ENCODE peak calls at places on chromosomes 16 and 17, in five cellular contexts. T is hepatocyte, N is astrocyte of the cerebellum, D is ascending aorta, K is lower leg skin. Y is an unnamed sample.

GRCh38 chr17:28076138-28076537 is 33.7 kb downstream of the NLK start:
- DNase-seq in T (no peak), N (no peak), K (no peak), D (no peak), Y (no peak)

GRCh38 chr16:67565470-67566100 is 3.3 kb downstream of the CTCF start:
- DNase-seq in T (no peak), K (no peak), D (no peak), N (no peak), Y (no peak)

GRCh38 chr17:80285237-80285920 is 24.7 kb downstream of the RNF213 start:
- DNase-seq in K (no peak), T (no peak), N (no peak), D (no peak), Y (no peak)

GRCh38 chr16:14347706-14348105 is 276.6 kb downstream of the MRTFB start:
- DNase-seq in T (no peak), K (no peak), D (no peak), N (no peak), Y (no peak)

GRCh38 chr17:50841949-50842354 is 6.6 kb downstream of the WFIKKN2 start:
- DNase-seq in N (peak), K (peak), T (peak), D (peak), Y (no peak)

GRCh38 chr17:27807567-27808470 is 7.5 kb upstream of the NOS2 start:
- DNase-seq in D (no peak), N (no peak), K (no peak), T (peak), Y (no peak)

GRCh38 chr17:12927541-12928425 is 90.0 kb downstream of the ELAC2 start:
- DNase-seq in K (no peak), N (no peak), T (peak), D (no peak), Y (peak)

GRCh38 chr16:69563605-69564580 is 1.9 kb upstream of the NFAT5 start:
- DNase-seq in T (peak), K (no peak), D (no peak), N (no peak), Y (no peak)

GRCh38 chr17:58325976-58326468 is 2.6 kb downstream of the TSPOAP1 start:
- DNase-seq in K (no peak), N (no peak), D (no peak), T (no peak), Y (no peak)

GRCh38 chr16:65667013-65667578 is 545.2 kb upstream of the CDH11 start:
- DNase-seq in K (no peak), D (no peak), N (peak), T (peak), Y (no peak)

GRCh38 chr16:22372882-22373661 is 1.3 kb downstream of the CDR2 start:
- DNase-seq in K (no peak), T (no peak), D (no peak), N (no peak), Y (no peak)

GRCh38 chr17:56909742-56910508 is 3.9 kb downstream of the TRIM25 start:
- DNase-seq in D (no peak), K (peak), T (no peak), N (no peak), Y (no peak)

GRCh38 chr17:55567240-55568216 is 56.3 kb upstream of the SMIM36 start:
- DNase-seq in T (no peak), D (no peak), K (no peak), N (peak), Y (no peak)

GRCh38 chr17:68599091-68599872 is 1.9 kb downstream of the FAM20A start:
- DNase-seq in N (no peak), D (no peak), K (no peak), T (peak), Y (peak)

GRCh38 chr16:19114359-19115147 is 789 bp downstream of the ITPRIPL2 start:
- DNase-seq in K (peak), D (peak), T (peak), N (no peak), Y (no peak)

GRCh38 chr16:79752421-79752820 is 151.9 kb upstream of the MAF start:
- DNase-seq in D (no peak), T (peak), N (no peak), K (no peak), Y (no peak)

GRCh38 chr16:27174007-27174406 is 29.3 kb upstream of the KDM8 start:
- DNase-seq in D (no peak), K (no peak), N (no peak), T (no peak), Y (no peak)

GRCh38 chr16:81946206-81946605 is 65.1 kb downstream of the SDR42E1 start:
- DNase-seq in N (no peak), T (no peak), K (no peak), D (no peak), Y (peak)

GRCh38 chr16:14460726-14461125 is 169.3 kb downstream of the PARN start:
- DNase-seq in N (no peak), T (no peak), K (no peak), D (no peak), Y (no peak)

GRCh38 chr16:87101903-87102302 is 215.3 kb downstream of the C16orf95 start:
- DNase-seq in K (no peak), T (no peak), D (no peak), N (no peak), Y (peak)

GRCh38 chr16:50609049-50609832 is 61.0 kb downstream of the NKD1 start:
- DNase-seq in D (no peak), K (no peak), N (no peak), T (peak), Y (no peak)

GRCh38 chr17:63956296-63956920 is 16.3 kb downstream of the SCN4A start:
- DNase-seq in D (no peak), N (no peak), K (no peak), T (no peak), Y (no peak)

GRCh38 chr16:76535-77272 is 1.3 kb upstream of the MPG start:
- DNase-seq in D (peak), T (peak), N (no peak), K (peak), Y (no peak)

GRCh38 chr17:18916816-18917496 is 35.0 kb upstream of the SLC5A10 start:
- DNase-seq in N (no peak), K (no peak), D (no peak), T (no peak), Y (peak)

GRCh38 chr16:81716478-81717210 is 62.4 kb upstream of the PLCG2 start:
- DNase-seq in T (no peak), D (no peak), K (no peak), N (no peak), Y (no peak)

GRCh38 chr17:5234645-5235576 is at the start of gene SCIMP:
- DNase-seq in D (peak), K (peak), N (no peak), T (no peak), Y (no peak)

GRCh38 chr17:82754297-82755208 is 2.7 kb downstream of the TBCD start:
- DNase-seq in N (no peak), T (no peak), D (no peak), K (peak), Y (no peak)

GRCh38 chr16:19203374-19203966 is 35.4 kb downstream of the SYT17 start:
- DNase-seq in T (no peak), N (no peak), D (no peak), K (no peak), Y (no peak)

GRCh38 chr16:68083861-68084503 is 1.2 kb upstream of the NFATC3 start:
- DNase-seq in T (peak), N (no peak), D (no peak), K (no peak), Y (no peak)

GRCh38 chr17:30176845-30177244 is 58.7 kb downstream of the SLC6A4 start:
- DNase-seq in D (no peak), T (no peak), K (no peak), N (no peak), Y (no peak)

GRCh38 chr16:36336-36984 is 16.9 kb downstream of the POLR3K start:
- DNase-seq in N (no peak), D (no peak), K (no peak), T (no peak), Y (no peak)

GRCh38 chr16:4624015-4624826 is at the start of gene MGRN1:
- DNase-seq in K (peak), D (peak), T (peak), N (peak), Y (peak)

GRCh38 chr16:47018223-47018891 is 44.9 kb upstream of the DNAJA2 start:
- DNase-seq in N (no peak), T (peak), D (no peak), K (no peak), Y (no peak)

GRCh38 chr17:38598536-38598935 is 7.2 kb downstream of the SRCIN1 start:
- DNase-seq in K (no peak), N (peak), D (no peak), T (peak), Y (no peak)

DNA sequence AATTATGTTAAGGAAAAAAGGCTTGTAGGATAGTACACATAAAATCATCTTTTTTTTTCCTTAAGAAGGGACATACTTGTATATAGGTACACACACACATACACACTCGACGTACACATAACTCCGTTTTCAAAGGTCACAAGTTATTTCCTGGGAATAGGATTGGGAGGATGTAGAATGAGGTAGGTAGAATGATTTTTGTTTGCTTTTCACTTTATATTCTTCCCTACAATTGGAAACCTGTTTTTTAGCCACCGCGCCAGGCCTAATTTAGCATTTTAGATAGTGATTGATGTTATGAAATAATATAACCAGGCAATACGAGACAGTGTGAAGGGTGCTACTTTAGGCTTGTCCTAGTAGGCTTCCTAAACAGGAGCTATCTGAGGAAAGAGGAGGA is 1.8 kb upstream of the HAPSTR1 start:
- DNase-seq in T (no peak), N (no peak), K (no peak), D (no peak), Y (no peak)
- H3K4me3 ChIP-seq in T (no peak), N (no peak), K (no peak), D (no peak), Y (no peak)

GRCh38 chr17:39867084-39867890 is 715 bp upstream of the ZPBP2 start:
- DNase-seq in N (no peak), T (no peak), D (no peak), K (no peak), Y (no peak)

GRCh38 chr17:39868554-39868942 is 546 bp downstream of the ZPBP2 start:
- DNase-seq in N (no peak), K (no peak), T (no peak), D (no peak), Y (no peak)

GRCh38 chr17:39867891-39868553 is at the start of gene ZPBP2:
- DNase-seq in D (no peak), N (no peak), K (no peak), T (no peak), Y (no peak)

GRCh38 chr17:39870776-39871175 is 2.8 kb downstream of the ZPBP2 start:
- DNase-seq in N (no peak), K (no peak), D (no peak), T (no peak), Y (no peak)

GRCh38 chr17:39872700-39873099 is 4.7 kb downstream of the ZPBP2 start:
- DNase-seq in N (no peak), T (no peak), K (no peak), D (no peak), Y (peak)
- TF ChIP-seq CTCF in N (no peak), T (no peak), K (no peak), D (no peak), Y (peak)

GRCh38 chr17:77749316-77749715 is 209.2 kb upstream of the TNRC6C start:
- DNase-seq in K (no peak), D (peak), N (no peak), T (no peak), Y (no peak)

GRCh38 chr17:77750427-77751043 is 208.0 kb upstream of the TNRC6C start:
- DNase-seq in D (peak), T (no peak), K (no peak), N (no peak), Y (no peak)

GRCh38 chr17:77746391-77746790 is 212.1 kb upstream of the TNRC6C start:
- DNase-seq in T (no peak), K (no peak), N (no peak), D (peak), Y (no peak)

GRCh38 chr17:77746901-77747620 is 211.4 kb upstream of the TNRC6C start:
- DNase-seq in T (peak), D (peak), K (no peak), N (no peak), Y (no peak)

GRCh38 chr17:77748436-77748835 is 210.1 kb upstream of the TNRC6C start:
- DNase-seq in K (no peak), D (peak), N (no peak), T (no peak), Y (no peak)
- H3K4me3 ChIP-seq in K (no peak), D (no peak), N (no peak), T (no peak), Y (no peak)

GRCh38 chr17:21058098-21058893 is 15.5 kb upstream of the USP22 start:
- DNase-seq in K (no peak), T (peak), N (no peak), D (no peak), Y (no peak)
- TF ChIP-seq CTCF in K (no peak), T (peak), N (peak), D (no peak), Y (peak)

DNA sequence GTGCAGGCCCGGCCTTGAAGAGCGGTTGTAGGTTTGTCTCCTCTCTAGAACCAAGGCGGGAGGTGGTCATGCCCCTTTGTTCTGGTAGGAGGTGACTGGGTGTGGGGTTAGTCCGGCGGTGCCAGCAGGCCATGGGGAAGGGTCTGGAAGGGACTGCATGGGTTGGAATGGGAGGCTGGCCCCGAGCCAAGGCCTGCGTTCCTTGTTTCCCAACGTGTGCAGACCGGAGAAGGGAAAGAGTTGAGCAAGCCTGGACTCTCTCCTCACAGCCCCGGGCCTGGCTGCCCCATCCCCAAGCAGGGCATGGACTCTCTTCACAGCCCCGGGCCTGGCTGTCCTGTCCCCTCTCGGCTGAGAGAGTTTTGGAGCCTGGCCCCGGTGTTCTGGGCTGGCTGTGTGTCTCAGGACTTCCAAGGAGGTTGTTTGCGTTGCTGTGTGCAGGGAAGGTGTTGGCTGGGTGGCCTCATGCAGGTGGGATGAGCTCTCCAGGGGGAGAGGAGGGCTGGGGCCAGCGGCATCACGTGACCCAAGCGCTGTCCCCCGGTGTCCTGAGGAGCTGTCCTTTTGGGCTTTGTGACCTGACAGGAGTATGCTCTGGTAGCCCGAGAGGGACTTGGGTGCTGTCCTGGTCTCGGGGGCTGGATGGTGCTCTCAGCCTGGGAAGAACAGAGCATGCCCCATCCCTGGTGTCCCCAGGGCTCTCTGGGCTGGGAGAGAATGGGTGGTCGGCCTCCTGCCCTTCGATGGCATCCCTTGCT is 2.6 kb downstream of the CACNA1H start:
- DNase-seq in K (no peak), T (no peak), N (no peak), D (no peak), Y (no peak)
- H3K4me3 ChIP-seq in K (no peak), T (no peak), N (no peak), D (no peak), Y (no peak)

GRCh38 chr16:72961115-72961832 is 86.7 kb downstream of the ZFHX3 start:
- DNase-seq in K (no peak), T (no peak), D (no peak), N (no peak), Y (no peak)
- TF ChIP-seq CTCF in K (no peak), T (peak), D (peak), N (peak), Y (peak)

DNA sequence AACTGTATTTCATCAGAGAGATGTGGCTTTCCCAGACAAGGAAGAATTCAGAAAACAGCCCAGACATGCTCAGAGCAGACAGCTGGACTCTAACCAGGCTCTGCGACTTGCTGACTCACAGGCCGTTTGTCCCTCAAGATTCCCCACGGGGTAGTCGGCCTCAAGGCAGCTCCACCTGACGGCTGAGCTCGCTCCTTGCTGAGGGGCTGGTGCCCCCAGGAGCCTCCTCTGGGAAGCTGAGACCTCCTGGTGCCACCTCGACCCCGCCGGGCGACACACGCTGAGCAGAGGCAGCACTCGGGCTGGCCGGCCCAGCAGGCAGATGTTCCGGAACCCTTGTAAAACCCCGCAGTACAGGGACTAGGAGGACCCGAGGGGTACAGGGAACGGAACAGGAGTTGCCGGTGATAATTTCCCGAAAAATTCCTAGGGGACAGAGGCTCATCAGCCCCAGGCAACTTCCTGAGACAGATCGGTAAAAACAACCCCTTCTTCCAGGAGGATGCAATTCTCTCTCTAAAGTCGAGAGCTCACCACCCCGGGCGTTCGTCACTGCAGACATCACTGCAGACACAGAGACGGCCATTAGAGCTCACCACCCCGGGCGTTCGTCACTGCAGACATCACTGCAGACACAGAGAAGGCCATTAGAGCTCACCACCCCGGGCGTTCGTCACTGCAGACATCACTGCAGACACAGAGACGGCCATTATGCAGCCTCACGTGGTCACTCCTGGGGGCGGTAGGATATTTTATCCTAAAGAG is 19.9 kb downstream of the RPH3AL start:
- DNase-seq in K (no peak), N (no peak), D (peak), T (no peak), Y (peak)
- H3K4me3 ChIP-seq in K (no peak), N (no peak), D (no peak), T (no peak), Y (no peak)

DNA sequence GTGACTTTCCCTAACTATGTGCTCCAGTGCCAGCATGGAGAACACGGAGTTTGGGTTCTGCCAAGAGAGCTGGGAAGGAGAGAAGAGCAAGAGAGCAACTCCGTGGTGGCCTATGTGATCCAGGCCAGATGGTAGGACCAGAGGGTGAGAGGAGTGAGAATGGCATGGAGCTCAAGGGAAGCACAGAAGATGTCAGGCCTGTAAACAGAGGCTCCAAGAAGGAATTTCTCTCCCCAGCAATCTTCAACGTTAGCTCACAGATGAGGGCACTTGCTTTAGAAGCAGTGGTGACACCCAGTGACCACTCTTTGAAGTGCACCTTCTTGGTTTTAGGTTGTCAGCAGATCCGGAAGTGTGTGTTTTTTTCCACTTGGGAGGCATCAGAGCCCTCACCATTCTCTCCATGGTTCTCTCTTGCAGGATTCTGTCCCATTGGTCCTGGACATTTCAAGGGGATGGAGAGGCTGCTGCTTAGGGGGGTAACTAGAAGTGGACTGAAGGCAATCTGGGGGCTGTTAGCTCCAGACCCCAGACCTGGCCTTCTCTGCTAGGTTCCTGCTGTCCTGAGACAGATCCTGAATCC is 18.1 kb upstream of the TMEM98 start:
- DNase-seq in D (peak), N (peak), K (peak), T (peak), Y (peak)
- TF ChIP-seq CTCF in D (peak), N (peak), K (no peak), T (peak), Y (peak)

GRCh38 chr17:17680477-17681186 is 626 bp upstream of the RAI1 start:
- DNase-seq in T (no peak), D (no peak), K (no peak), N (no peak), Y (no peak)
- H3K4me3 ChIP-seq in T (peak), D (peak), K (no peak), N (no peak), Y (peak)

DNA sequence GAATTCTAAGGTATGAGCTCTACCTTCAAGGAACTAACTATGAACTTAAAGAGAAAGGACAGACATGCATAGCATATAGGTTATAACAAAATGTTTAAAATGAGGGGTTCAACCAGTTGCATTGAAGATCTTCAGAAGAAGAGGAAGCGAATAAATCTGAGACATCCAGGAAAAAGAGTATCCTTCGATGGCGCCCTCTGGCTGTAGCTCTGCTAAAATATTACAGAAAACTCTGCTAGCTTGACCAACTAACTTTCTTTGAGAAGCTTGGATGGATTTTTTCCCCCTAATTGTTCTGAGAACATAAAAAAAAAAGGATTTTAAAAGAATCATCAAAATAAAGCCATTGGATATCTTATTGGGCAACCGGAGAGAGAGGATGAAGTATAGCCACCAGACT is 659.9 kb upstream of the SOX9 start:
- DNase-seq in T (peak), N (peak), K (no peak), D (no peak), Y (no peak)
- TF ChIP-seq CTCF in T (peak), N (peak), K (no peak), D (no peak), Y (peak)

Y was measured in AG09309.